ENCODE peak calls at places on chromosomes 4 and X, in four cellular contexts. T is Peyer's patch, D is GM23248, H is aorta. I is an unnamed sample.

GRCh38 chrX:17689971-17690409 is 47.3 kb upstream of the SCML1 start:
- DNase-seq in T (no peak), D (peak; percentile 66), H (no peak), I (no peak)

GRCh38 chrX:71543316-71543715 is 10.4 kb downstream of the OGT start:
- DNase-seq in T (no peak), D (peak; percentile 90), H (no peak), I (no peak)

GRCh38 chr4:89661490-89661889 is 175.5 kb downstream of the SNCA start:
- DNase-seq in T (no peak), D (peak; percentile 41), H (no peak), I (no peak)

GRCh38 chr4:93760284-93760683 is 68.3 kb upstream of the ATOH1 start:
- DNase-seq in T (no peak), D (no peak), H (no peak), I (no peak)

GRCh38 chr4:2503809-2504208 is 32.6 kb upstream of the FAM193A start:
- DNase-seq in T (no peak), D (no peak), H (no peak), I (no peak)

GRCh38 chr4:41567186-41567585 is 29.2 kb downstream of the LIMCH1 start:
- DNase-seq in T (no peak), D (no peak), H (no peak), I (no peak)

GRCh38 chr4:54498661-54499111 is 159.1 kb upstream of the KIT start:
- DNase-seq in T (no peak), D (peak; percentile 85), H (no peak), I (no peak)

GRCh38 chrX:39950035-39950688 is 147.6 kb downstream of the BCOR start:
- DNase-seq in T (no peak), D (peak; percentile 36), H (no peak), I (no peak)

GRCh38 chrX:3295731-3296130 is 50.7 kb downstream of the MXRA5 start:
- DNase-seq in T (no peak), D (peak; percentile 13), H (no peak), I (no peak)

GRCh38 chrX:47568656-47569295 is 7.8 kb downstream of the ARAF start:
- DNase-seq in T (no peak), D (no peak), H (no peak), I (no peak)

GRCh38 chr4:3286335-3287175 is 6.3 kb upstream of the RGS12 start:
- DNase-seq in T (no peak), D (no peak), H (no peak), I (no peak)

GRCh38 chr4:183758006-183758734 is 99.1 kb downstream of the TRAPPC11 start:
- DNase-seq in T (no peak), D (peak; percentile 12), H (no peak), I (no peak)

GRCh38 chrX:1442016-1442665 is 10.6 kb downstream of the ASMTL start:
- DNase-seq in T (peak; percentile 20), D (no peak), H (peak; percentile 33), I (no peak)

GRCh38 chr4:151674804-151675290 is 86.0 kb downstream of the GATB start:
- DNase-seq in T (peak; percentile 63), D (peak; percentile 54), H (peak; percentile 71), I (peak; percentile 46)

GRCh38 chr4:123672987-123673386 is 276.4 kb downstream of the SPRY1 start:
- DNase-seq in T (no peak), D (peak; percentile 47), H (no peak), I (no peak)

GRCh38 chr4:116122131-116122530 is 963.2 kb downstream of the TRAM1L1 start:
- DNase-seq in T (no peak), D (peak; percentile 0), H (no peak), I (no peak)

GRCh38 chrX:30831082-30831481 is 58.0 kb downstream of the TAB3 start:
- DNase-seq in T (no peak), D (no peak), H (no peak), I (no peak)

GRCh38 chr4:176610594-176610993 is 182.1 kb downstream of the VEGFC start:
- DNase-seq in T (no peak), D (no peak), H (no peak), I (no peak)

GRCh38 chrX:134365923-134366322 is 94.0 kb upstream of the HPRT1 start:
- DNase-seq in T (no peak), D (no peak), H (no peak), I (no peak)

GRCh38 chrX:149871940-149872339 is 9.0 kb upstream of the MAGEA8 start:
- DNase-seq in T (no peak), D (peak; percentile 1), H (no peak), I (no peak)

GRCh38 chr4:81466841-81467671 is 4.7 kb downstream of the RASGEF1B start:
- DNase-seq in T (no peak), D (peak; percentile 76), H (peak; percentile 49), I (no peak)

GRCh38 chr4:101328063-101328602 is 19.2 kb downstream of the PPP3CA start:
- DNase-seq in T (no peak), D (no peak), H (no peak), I (no peak)

GRCh38 chr4:121118344-121118743 is 45.8 kb downstream of the TNIP3 start:
- DNase-seq in T (no peak), D (no peak), H (no peak), I (no peak)

GRCh38 chrX:21678059-21678458 is 19.9 kb upstream of the KLHL34 start:
- DNase-seq in T (no peak), D (no peak), H (no peak), I (no peak)

GRCh38 chr4:181432347-181432746 is 810.9 kb upstream of the TENM3 start:
- DNase-seq in T (no peak), D (no peak), H (no peak), I (no peak)

GRCh38 chr4:1470816-1471442 is 64.7 kb upstream of the NKX1-1 start:
- DNase-seq in T (peak; percentile 29), D (no peak), H (no peak), I (no peak)
- H3K27me3 ChIP-seq in T (peaks cover 10% of the 10 kb centered on the region), D (peaks cover 19% of the 10 kb centered on the region), H (no peaks in the 10 kb centered on the region), I (no peaks in the 10 kb centered on the region)

GRCh38 chr4:7808181-7808580 is 131.5 kb downstream of the AFAP1 start:
- DNase-seq in T (no peak), D (no peak), H (no peak), I (no peak)
- H3K4me1 ChIP-seq in T (peaks cover 54% of the 10 kb centered on the region), D (peaks cover 50% of the 10 kb centered on the region), H (peaks cover 3% of the 10 kb centered on the region), I (peaks cover 23% of the 10 kb centered on the region)

DNA sequence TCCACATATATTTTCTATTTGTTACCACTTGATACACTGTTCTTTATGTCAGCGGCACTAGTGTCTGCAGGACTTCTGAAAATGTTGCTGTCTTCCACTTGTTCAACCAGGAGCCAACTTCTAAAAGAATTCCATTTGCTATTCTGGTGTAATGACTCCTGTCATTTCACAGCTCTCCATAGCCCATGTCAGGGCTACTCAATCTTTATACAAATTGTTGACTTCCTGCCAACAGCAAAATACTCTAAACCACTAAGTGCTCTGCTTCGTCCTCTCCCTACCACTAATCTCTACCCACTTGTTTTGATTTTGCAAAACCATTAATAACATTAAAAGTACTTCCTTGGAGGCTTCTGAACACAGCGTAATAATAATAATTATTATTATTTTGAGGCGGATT is 7.2 kb downstream of the CTSO start:
- DNase-seq in T (no peak), D (no peak), H (no peak), I (no peak)
- H3K27me3 ChIP-seq in T (no peaks in the 10 kb centered on the region), D (no peaks in the 10 kb centered on the region), H (no peaks in the 10 kb centered on the region), I (no peaks in the 10 kb centered on the region)

DNA sequence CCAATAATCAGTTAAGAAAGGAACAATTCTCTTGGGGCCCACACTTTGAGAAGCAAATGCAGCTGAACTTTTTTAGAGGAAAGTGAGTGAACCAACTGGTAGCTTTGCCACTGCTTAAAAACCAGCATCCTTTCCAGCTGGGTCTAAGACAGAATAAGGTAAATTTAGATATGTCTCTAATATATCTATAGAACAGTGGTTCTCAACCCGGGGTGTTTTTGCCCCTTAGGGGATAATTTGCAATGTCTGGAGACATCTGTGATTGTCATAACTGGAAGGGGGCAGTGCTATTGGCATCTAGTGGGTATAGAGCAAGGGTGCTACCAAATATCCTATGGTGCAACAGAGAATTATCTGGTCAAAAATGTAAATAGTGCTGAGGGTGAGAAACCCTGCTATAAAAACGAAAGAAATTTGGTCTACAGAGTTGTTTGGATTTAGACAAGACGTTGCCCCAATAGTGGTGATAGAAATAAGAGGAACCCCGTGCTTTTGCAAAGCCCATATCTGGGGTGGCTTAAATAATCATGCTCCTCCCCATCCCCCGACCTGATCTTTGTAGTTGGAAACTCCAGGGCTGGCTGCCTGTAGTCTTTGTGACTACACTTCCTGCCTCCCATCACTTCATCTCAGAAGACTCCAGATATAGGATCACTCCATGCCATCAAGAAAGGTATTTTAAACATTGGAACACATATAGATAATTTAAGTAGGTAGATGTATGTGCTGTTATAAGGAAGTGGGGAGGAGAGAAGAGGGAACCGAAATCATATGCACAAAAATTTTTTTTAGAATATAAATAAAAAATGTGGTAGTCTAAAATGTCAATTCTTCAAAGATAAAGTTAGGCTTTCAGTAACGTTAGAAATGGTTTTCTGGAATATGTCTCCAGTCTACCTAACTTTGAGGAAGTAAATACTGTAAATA is at the start of gene TLR7:
- DNase-seq in T (no peak), D (no peak), H (no peak), I (no peak)
- H3K4me1 ChIP-seq in T (no peaks in the 10 kb centered on the region), D (no peaks in the 10 kb centered on the region), H (no peaks in the 10 kb centered on the region), I (no peaks in the 10 kb centered on the region)

GRCh38 chr4:105896461-105896939 is 1.2 kb downstream of the NPNT start:
- DNase-seq in T (peak; percentile 79), D (no peak), H (no peak), I (no peak)
- H3K27me3 ChIP-seq in T (no peaks in the 10 kb centered on the region), D (peaks cover 87% of the 10 kb centered on the region), H (no peaks in the 10 kb centered on the region), I (no peaks in the 10 kb centered on the region)

GRCh38 chr4:15005474-15006115 is 3.3 kb downstream of the CPEB2 start:
- DNase-seq in T (no peak), D (no peak), H (no peak), I (no peak)
- H3K4me1 ChIP-seq in T (peaks cover 21% of the 10 kb centered on the region), D (peaks cover 26% of the 10 kb centered on the region), H (no peaks in the 10 kb centered on the region), I (peaks cover 16% of the 10 kb centered on the region)